ENCODE peak calls at places on chromosomes 11 and 22, in five cellular contexts. W is IMR-90, V is neuronal stem cell, X is H9, C is trophoblast cell. J is an unnamed sample.

GRCh38 chr11:32400670-32401369 is 34.5 kb downstream of the WT1 start:
- DNase-seq in W (no peak), V (no peak), X (no peak), C (no peak), J (no peak)

GRCh38 chr11:27933992-27934829 is 173.7 kb downstream of the KIF18A start:
- DNase-seq in W (peak; percentile 99), V (no peak), X (peak; percentile 77), C (no peak), J (peak; percentile 99)

GRCh38 chr11:17519486-17519885 is 24.7 kb downstream of the USH1C start:
- DNase-seq in W (no peak), V (no peak), X (no peak), C (no peak), J (no peak)

GRCh38 chr22:35156945-35157344 is 91.0 kb downstream of the ISX start:
- DNase-seq in W (no peak), V (no peak), X (no peak), C (no peak), J (no peak)

GRCh38 chr11:82003671-82004148 is 730.0 kb downstream of the FAM181B start:
- DNase-seq in W (no peak), V (no peak), X (no peak), C (no peak), J (no peak)

GRCh38 chr22:30420401-30421178 is 5.0 kb upstream of the MTFP1 start:
- DNase-seq in W (peak; percentile 90), V (no peak), X (no peak), C (no peak), J (peak; percentile 70)

GRCh38 chr22:44664149-44664548 is 37.9 kb upstream of the PRR5 start:
- DNase-seq in W (peak; percentile 61), V (no peak), X (no peak), C (no peak), J (peak; percentile 80)

GRCh38 chr11:63918576-63919171 is 1.7 kb upstream of the RCOR2 start:
- DNase-seq in W (no peak), V (no peak), X (peak; percentile 77), C (peak; percentile 39), J (peak; percentile 58)

GRCh38 chr11:14645247-14645912 is 1.8 kb downstream of the PDE3B start:
- DNase-seq in W (peak; percentile 31), V (no peak), X (no peak), C (no peak), J (peak; percentile 40)

GRCh38 chr11:15347969-15348734 is 233.4 kb downstream of the INSC start:
- DNase-seq in W (no peak), V (no peak), X (no peak), C (no peak), J (no peak)

GRCh38 chr11:111765984-111766833 is at the start of gene PPP2R1B:
- DNase-seq in W (peak; percentile 44), V (peak; percentile 79), X (peak; percentile 93), C (peak; percentile 59), J (peak; percentile 77)

GRCh38 chr11:45960387-45961110 is 38.1 kb downstream of the LARGE2 start:
- DNase-seq in W (no peak), V (no peak), X (no peak), C (no peak), J (no peak)

GRCh38 chr22:29509815-29510214 is 29.8 kb downstream of the NEFH start:
- DNase-seq in W (no peak), V (no peak), X (no peak), C (no peak), J (no peak)

GRCh38 chr22:23353696-23354095 is 173.4 kb downstream of the BCR start:
- DNase-seq in W (no peak), V (no peak), X (no peak), C (no peak), J (no peak)

GRCh38 chr11:7949934-7950333 is 8.4 kb upstream of the OR10A3 start:
- DNase-seq in W (no peak), V (no peak), X (no peak), C (no peak), J (no peak)

GRCh38 chr11:15629690-15630321 is 515.1 kb downstream of the INSC start:
- DNase-seq in W (no peak), V (no peak), X (peak; percentile 72), C (peak; percentile 37), J (no peak)

GRCh38 chr11:45922425-45923082 is at the start of gene LARGE2:
- DNase-seq in W (no peak), V (peak; percentile 59), X (no peak), C (no peak), J (no peak)

GRCh38 chr11:79400717-79401330 is 40.0 kb downstream of the TENM4 start:
- DNase-seq in W (peak; percentile 25), V (peak; percentile 17), X (peak; percentile 68), C (no peak), J (peak; percentile 24)

GRCh38 chr11:111882202-111882601 is 2.9 kb downstream of the CFAP68 start:
- DNase-seq in W (no peak), V (no peak), X (no peak), C (no peak), J (no peak)

GRCh38 chr11:46724088-46724487 is 5.1 kb downstream of the F2 start:
- DNase-seq in W (no peak), V (no peak), X (no peak), C (no peak), J (no peak)

GRCh38 chr22:48251629-48252028 is 1489.2 kb downstream of the TBC1D22A start:
- DNase-seq in W (no peak), V (no peak), X (no peak), C (no peak), J (no peak)

GRCh38 chr11:110093407-110094297 is 460 bp downstream of the ZC3H12C start:
- DNase-seq in W (peak; percentile 51), V (peak; percentile 39), X (peak; percentile 40), C (peak; percentile 46), J (peak; percentile 74)

GRCh38 chr11:71927813-71928738 is at the start of gene XNDC1N:
- DNase-seq in W (peak; percentile 90), V (peak; percentile 91), X (peak; percentile 80), C (no peak), J (peak; percentile 96)
- H4K8ac ChIP-seq in W (peak within 1 kb of the TSS; percentile 99), V (peak within 1 kb of the TSS; percentile 73), X (no peak within 1 kb of the TSS), C (peak within 1 kb of the TSS; percentile 93), J (peak within 1 kb of the TSS; percentile 82)

GRCh38 chr11:35239476-35240075 is 100.6 kb downstream of the CD44 start:
- DNase-seq in W (no peak), V (no peak), X (no peak), C (no peak), J (no peak)

GRCh38 chr11:35243774-35244173 is 104.8 kb downstream of the CD44 start:
- DNase-seq in W (no peak), V (no peak), X (no peak), C (no peak), J (no peak)

GRCh38 chr11:35242843-35243242 is 103.9 kb downstream of the CD44 start:
- DNase-seq in W (no peak), V (no peak), X (no peak), C (no peak), J (no peak)

GRCh38 chr11:35241531-35241930 is 102.6 kb downstream of the CD44 start:
- DNase-seq in W (no peak), V (no peak), X (no peak), C (no peak), J (no peak)

GRCh38 chr11:35242412-35242811 is 103.4 kb downstream of the CD44 start:
- DNase-seq in W (peak; percentile 37), V (no peak), X (no peak), C (no peak), J (no peak)
- H3K27ac ChIP-seq in W (no peak overlapping the region), V (no peak overlapping the region), X (no peak overlapping the region), C (no peak overlapping the region), J (no peak overlapping the region)

GRCh38 chr11:34192481-34193401 is 87.3 kb downstream of the NAT10 start:
- DNase-seq in W (peak; percentile 93), V (no peak), X (no peak), C (peak; percentile 87), J (peak; percentile 75)
- H3K9ac ChIP-seq in W (peak overlapping the region; percentile 16), V (peak overlapping the region; percentile 7), X (no peak overlapping the region), C (no peak overlapping the region), J (peak overlapping the region; percentile 86)

GRCh38 chr11:61840371-61840770 is 12.3 kb downstream of the FADS2 start:
- DNase-seq in W (no peak), V (no peak), X (no peak), C (no peak), J (no peak)

GRCh38 chr11:61841636-61842332 is 13.7 kb downstream of the FADS2 start:
- DNase-seq in W (no peak), V (no peak), X (no peak), C (no peak), J (no peak)

GRCh38 chr11:61844909-61845565 is 16.9 kb downstream of the FADS2 start:
- DNase-seq in W (no peak), V (no peak), X (no peak), C (no peak), J (no peak)

GRCh38 chr11:61839742-61840141 is 11.6 kb downstream of the FADS2 start:
- DNase-seq in W (no peak), V (no peak), X (no peak), C (no peak), J (no peak)

DNA sequence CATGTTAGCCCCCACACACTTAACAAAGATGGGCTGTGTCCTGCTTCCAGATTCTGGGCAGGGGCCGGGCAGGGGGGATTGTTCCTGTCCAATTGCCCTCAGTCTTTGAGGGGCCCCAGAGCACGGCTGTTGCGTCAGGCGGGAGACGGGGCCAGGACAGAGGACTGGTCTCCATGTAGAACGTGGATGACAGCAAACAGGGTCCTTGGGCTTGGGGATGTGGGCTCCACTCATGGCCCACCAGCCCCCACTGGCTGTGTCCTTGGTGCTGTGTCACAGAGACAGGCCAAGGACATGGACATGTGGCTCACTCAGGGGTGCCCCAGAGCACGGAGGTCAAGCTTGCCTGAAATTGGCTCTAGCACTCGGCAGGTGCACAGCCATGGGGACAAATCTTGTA is 14.3 kb downstream of the FADS2 start:
- DNase-seq in W (no peak), V (no peak), X (no peak), C (no peak), J (no peak)
- H4K8ac ChIP-seq in W (no peak overlapping the region), V (peak overlapping the region; percentile 19), X (no peak overlapping the region), C (no peak overlapping the region), J (no peak overlapping the region)

DNA sequence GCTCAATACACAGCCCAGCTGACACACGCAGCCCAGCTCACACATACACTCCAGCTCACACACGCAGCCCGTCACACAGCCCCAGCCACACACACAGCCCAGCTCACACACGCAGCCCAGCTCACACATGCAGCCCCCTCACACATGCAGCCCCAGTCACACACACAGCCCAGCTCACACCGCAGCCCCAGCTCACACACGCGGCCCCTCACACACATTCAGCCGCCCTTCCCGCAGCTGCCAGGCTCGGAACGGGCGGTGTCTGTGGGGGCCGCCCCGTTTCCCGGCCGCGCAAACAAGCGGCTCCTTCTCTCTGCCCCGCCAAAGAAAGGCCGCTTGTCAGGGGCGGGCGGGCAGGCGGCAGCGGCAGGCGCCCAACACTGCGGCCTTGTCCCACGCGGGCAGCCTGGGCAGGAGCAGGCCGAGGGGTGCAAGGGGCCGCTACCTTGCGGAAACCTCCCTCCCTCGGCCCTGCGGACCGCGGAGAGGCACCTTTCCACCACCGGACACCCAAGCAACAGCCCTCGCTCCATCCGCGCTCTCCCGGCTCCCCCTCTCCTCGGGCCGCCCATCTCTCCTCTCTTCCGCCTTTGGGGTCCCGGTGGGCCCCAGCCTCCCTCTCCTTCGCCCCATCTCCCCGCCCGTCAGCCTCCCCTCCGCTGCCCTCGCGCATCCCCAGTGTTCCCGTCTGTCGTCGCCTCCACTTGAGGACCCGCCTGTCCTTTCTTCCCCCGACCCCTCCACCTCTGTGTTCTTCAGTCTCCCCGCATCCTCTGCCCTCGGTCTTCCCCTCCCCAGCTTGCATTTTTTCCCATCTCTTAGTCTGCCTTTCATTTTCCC is 2.2 kb downstream of the PHLDB1 start:
- DNase-seq in W (peak; percentile 34), V (no peak), X (no peak), C (no peak), J (peak; percentile 63)
- H3K27ac ChIP-seq in W (peak overlapping the region; percentile 90), V (no peak overlapping the region), X (no peak overlapping the region), C (no peak overlapping the region), J (peak overlapping the region; percentile 63)